ENCODE peak calls at places on chromosome 1, in nine cellular contexts. Q is ovary, Z is K562, X is A549, K is transverse colon, V is HepG2, W is stomach, D is H1, O is esophagus muscularis mucosa. H is an unnamed sample.
A peak's percentile ranks its signal among the peaks of the same experiment; 100 is the strongest.

GRCh38 chr1:28640766-28641165 is 2.1 kb downstream of the TAF12 start:
- DNase-seq in D (no peak), Z (no peak), V (peak; percentile 50), K (no peak), Q (no peak), X (no peak), O (no peak), W (no peak), H (no peak)

GRCh38 chr1:81695741-81696140 is 105.0 kb upstream of the ADGRL2 start:
- DNase-seq in O (no peak), K (no peak), D (no peak), W (no peak), V (no peak), X (no peak), Z (no peak), Q (peak; percentile 29), H (no peak)

GRCh38 chr1:210416049-210416448 is 87.3 kb downstream of the HHAT start:
- DNase-seq in D (no peak), X (no peak), W (no peak), O (peak; percentile 37), Z (no peak), K (no peak), V (no peak), Q (no peak), H (no peak)

GRCh38 chr1:46421739-46422138 is 27.6 kb downstream of the FAAH start:
- DNase-seq in V (no peak), Q (no peak), X (no peak), W (no peak), D (no peak), K (no peak), Z (no peak), O (no peak), H (no peak)

GRCh38 chr1:169528214-169529067 is 42.7 kb upstream of the SLC19A2 start:
- DNase-seq in V (no peak), Z (no peak), D (no peak), X (no peak), W (no peak), K (no peak), O (no peak), Q (no peak), H (no peak)

GRCh38 chr1:109509176-109510134 is at the start of gene AMIGO1:
- DNase-seq in W (peak; percentile 62), K (peak; percentile 65), Z (peak; percentile 96), X (peak; percentile 35), Q (peak; percentile 71), V (no peak), D (no peak), O (no peak), H (no peak)

GRCh38 chr1:2212542-2213491 is 15.3 kb upstream of the SKI start:
- DNase-seq in Z (peak; percentile 80), V (peak; percentile 50), X (peak; percentile 90), Q (peak; percentile 96), O (peak; percentile 97), W (peak; percentile 88), K (peak; percentile 88), D (peak; percentile 79), H (peak; percentile 90)

GRCh38 chr1:76230894-76231293 is 156.3 kb downstream of the ST6GALNAC3 start:
- DNase-seq in Q (no peak), K (no peak), Z (no peak), W (no peak), O (no peak), V (no peak), X (no peak), D (peak; percentile 36), H (no peak)

GRCh38 chr1:45488978-45489377 is 2.0 kb downstream of the TESK2 start:
- DNase-seq in W (no peak), D (no peak), Q (no peak), O (no peak), Z (no peak), V (no peak), K (no peak), X (no peak), H (no peak)

GRCh38 chr1:19960621-19961020 is 18.8 kb downstream of the PLA2G2A start:
- DNase-seq in Q (no peak), K (no peak), W (no peak), X (no peak), O (no peak), D (no peak), V (no peak), Z (no peak), H (no peak)

GRCh38 chr1:75643460-75643859 is 32.5 kb upstream of the SLC44A5 start:
- DNase-seq in O (no peak), Z (no peak), Q (no peak), V (no peak), D (no peak), K (no peak), W (no peak), X (no peak), H (no peak)

GRCh38 chr1:219143735-219144134 is 29.9 kb upstream of the LYPLAL1 start:
- DNase-seq in O (no peak), D (no peak), Z (no peak), Q (no peak), X (no peak), K (no peak), V (no peak), W (no peak), H (no peak)

GRCh38 chr1:117268926-117269378 is 58.2 kb upstream of the VTCN1 start:
- DNase-seq in O (no peak), K (no peak), Q (no peak), Z (no peak), W (no peak), X (no peak), V (no peak), D (peak; percentile 86), H (no peak)

GRCh38 chr1:111948209-111949131 is 41.0 kb downstream of the KCND3 start:
- DNase-seq in V (no peak), X (no peak), O (no peak), Z (no peak), K (peak; percentile 34), Q (no peak), W (no peak), D (no peak), H (no peak)

GRCh38 chr1:177897601-177898376 is 72.1 kb downstream of the SEC16B start:
- DNase-seq in W (no peak), Q (no peak), V (no peak), X (no peak), O (no peak), Z (no peak), K (peak; percentile 62), D (no peak), H (no peak)

GRCh38 chr1:16111771-16112557 is 38.5 kb upstream of the FAM131C start:
- DNase-seq in K (no peak), X (no peak), O (no peak), D (no peak), Z (no peak), V (no peak), Q (peak; percentile 75), W (no peak), H (no peak)
- TF ChIP-seq EP300 in K (no peak), X (no peak), O (no peak), D (no peak), Z (no peak), V (no peak), Q (no peak), W (no peak), H (no peak)

GRCh38 chr1:206021008-206021795 is 2.5 kb downstream of the CTSE start:
- DNase-seq in W (peak; percentile 60), D (no peak), V (no peak), O (no peak), Z (no peak), K (no peak), X (no peak), Q (no peak), H (no peak)
- TF ChIP-seq POLR2A in W (no peak), D (no peak), V (no peak), O (no peak), Z (no peak), K (no peak), X (no peak), Q (no peak), H (no peak)

DNA sequence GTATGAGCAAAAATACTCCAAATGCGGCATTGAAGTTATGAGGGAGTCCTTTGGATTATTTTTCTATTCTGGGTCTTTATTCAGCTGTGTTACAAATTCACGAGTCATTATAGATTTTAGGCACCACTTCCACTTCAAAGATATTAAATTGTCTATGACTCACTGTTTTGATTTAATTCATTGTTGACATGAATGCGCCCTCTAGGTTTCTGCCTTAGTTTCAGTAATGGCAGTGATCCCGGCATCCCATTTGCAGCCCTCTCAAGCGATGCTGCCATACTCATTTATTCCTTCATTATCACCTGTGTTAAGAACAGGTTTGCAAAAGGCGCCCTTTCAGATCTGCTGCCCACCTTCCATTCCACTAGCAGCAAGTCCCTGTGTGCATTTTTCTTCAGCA is 14.0 kb downstream of the RSPO1 start:
- DNase-seq in X (no peak), Z (no peak), W (no peak), Q (no peak), D (no peak), V (no peak), K (no peak), O (no peak), H (no peak)
- TF ChIP-seq EP300 in X (no peak), Z (no peak), W (no peak), Q (no peak), D (no peak), V (no peak), K (no peak), O (no peak), H (no peak)

GRCh38 chr1:50859657-50860056 is 100.4 kb downstream of the FAF1 start:
- DNase-seq in V (no peak), Z (no peak), X (no peak), W (no peak), K (no peak), D (no peak), Q (no peak), O (no peak), H (no peak)
- TF ChIP-seq POLR2A in V (no peak), Z (no peak), X (no peak), W (no peak), K (no peak), D (no peak), Q (no peak), O (no peak), H (no peak)

GRCh38 chr1:31239653-31240241 is at the start of gene NKAIN1:
- DNase-seq in W (no peak), Z (peak; percentile 43), O (no peak), X (no peak), Q (no peak), K (no peak), V (no peak), D (peak; percentile 19), H (no peak)
- TF ChIP-seq EP300 in W (no peak), Z (no peak), O (no peak), X (no peak), Q (no peak), K (no peak), V (no peak), D (no peak), H (no peak)

GRCh38 chr1:155609515-155610256 is at the start of gene MSTO1:
- DNase-seq in O (peak; percentile 99), Q (peak; percentile 95), D (peak; percentile 70), Z (peak; percentile 86), W (peak; percentile 97), V (peak; percentile 96), K (peak; percentile 97), X (peak; percentile 93), H (peak; percentile 95)
- TF ChIP-seq POLR2A in O (no peak), Q (no peak), D (peak; percentile 60), Z (peak; percentile 88), W (no peak), V (peak; percentile 75), K (peak; percentile 40), X (peak; percentile 80), H (no peak)

H was measured in tibial nerve.